ENCODE peak calls at places on chromosome 1, in five cellular contexts. J is Peyer's patch, D is GM12864, Z is epithelial cell of esophagus, U is breast epithelium. H is an unnamed sample.
A peak's percentile ranks its signal among the peaks of the same experiment; 100 is the strongest.

GRCh38 chr1:205939690-205940330 is 3.4 kb downstream of the SLC26A9 start:
- DNase-seq in Z (no peak), J (no peak), U (no peak), D (no peak), H (no peak)

GRCh38 chr1:221097479-221098281 is 218.4 kb downstream of the HLX start:
- DNase-seq in Z (peak; percentile 22), J (no peak), U (no peak), D (no peak), H (peak; percentile 43)

GRCh38 chr1:228398741-228399461 is 7.7 kb downstream of the TRIM11 start:
- DNase-seq in J (no peak), U (no peak), Z (no peak), D (no peak), H (no peak)

GRCh38 chr1:150320667-150320978 is 710 bp upstream of the PRPF3 start:
- DNase-seq in U (no peak), Z (no peak), D (no peak), J (no peak), H (no peak)

GRCh38 chr1:72623299-72623708 is 341.0 kb upstream of the NEGR1 start:
- DNase-seq in D (peak; percentile 2), Z (peak; percentile 57), J (no peak), U (no peak), H (no peak)

GRCh38 chr1:116393015-116393414 is 20.0 kb downstream of the ATP1A1 start:
- DNase-seq in D (no peak), U (no peak), J (no peak), Z (no peak), H (no peak)

GRCh38 chr1:233654667-233655432 is 40.9 kb downstream of the KCNK1 start:
- DNase-seq in Z (peak; percentile 82), J (no peak), D (no peak), U (no peak), H (no peak)

GRCh38 chr1:243490147-243490546 is 234.3 kb downstream of the SDCCAG8 start:
- DNase-seq in D (no peak), Z (no peak), J (no peak), U (no peak), H (no peak)

GRCh38 chr1:42380617-42381423 is at the start of gene RIMKLA:
- DNase-seq in J (peak; percentile 27), U (peak; percentile 27), Z (peak; percentile 51), D (peak; percentile 13), H (no peak)

GRCh38 chr1:161185732-161186311 is 8.5 kb upstream of the B4GALT3 start:
- DNase-seq in D (no peak), Z (no peak), J (peak; percentile 75), U (no peak), H (no peak)

GRCh38 chr1:22387888-22388564 is 63.6 kb upstream of the ZBTB40 start:
- DNase-seq in J (no peak), D (no peak), U (no peak), Z (peak; percentile 46), H (no peak)

GRCh38 chr1:208069317-208069716 is 158.4 kb upstream of the CD34 start:
- DNase-seq in U (no peak), Z (no peak), D (no peak), J (no peak), H (no peak)

GRCh38 chr1:216168481-216169005 is 254.7 kb downstream of the USH2A start:
- DNase-seq in J (no peak), D (no peak), U (no peak), Z (no peak), H (no peak)

GRCh38 chr1:202315576-202316168 is 26.1 kb downstream of the UBE2T start:
- DNase-seq in J (peak; percentile 75), D (peak; percentile 13), Z (peak; percentile 82), U (peak; percentile 74), H (peak; percentile 72)

GRCh38 chr1:38746966-38747600 is 112.5 kb downstream of the RRAGC start:
- DNase-seq in U (no peak), Z (peak; percentile 24), D (no peak), J (no peak), H (no peak)

GRCh38 chr1:245690153-245690552 is 535.4 kb downstream of the KIF26B start:
- DNase-seq in U (no peak), Z (no peak), D (no peak), J (no peak), H (peak; percentile 5)

GRCh38 chr1:7623886-7624285 is 147.2 kb upstream of the VAMP3 start:
- DNase-seq in D (no peak), Z (no peak), U (no peak), J (no peak), H (no peak)

GRCh38 chr1:117363591-117364048 is 3.6 kb upstream of the MAN1A2 start:
- DNase-seq in U (no peak), Z (peak; percentile 49), D (no peak), J (no peak), H (no peak)

GRCh38 chr1:21175324-21175669 is 1.4 kb downstream of the EIF4G3 start:
- DNase-seq in U (peak; percentile 41), Z (peak; percentile 44), J (peak; percentile 77), D (no peak), H (no peak)

GRCh38 chr1:30046751-30047150 is 676.6 kb downstream of the MATN1 start:
- DNase-seq in U (no peak), J (no peak), D (no peak), Z (no peak), H (no peak)

GRCh38 chr1:12456979-12457378 is 161.0 kb downstream of the DHRS3 start:
- DNase-seq in J (no peak), Z (no peak), U (no peak), D (no peak), H (no peak)

GRCh38 chr1:64171797-64172281 is 31.6 kb upstream of the UBE2U start:
- DNase-seq in U (no peak), J (no peak), D (peak; percentile 24), Z (peak; percentile 76), H (no peak)

GRCh38 chr1:56576880-56577858 is 2.2 kb downstream of the PLPP3 start:
- DNase-seq in U (no peak), J (no peak), D (no peak), Z (peak; percentile 37), H (no peak)

GRCh38 chr1:168609133-168609715 is 32.8 kb downstream of the XCL1 start:
- DNase-seq in J (no peak), U (peak; percentile 68), D (no peak), Z (peak; percentile 52), H (peak; percentile 18)

GRCh38 chr1:109796484-109797305 is 33.0 kb upstream of the EPS8L3 start:
- DNase-seq in J (no peak), Z (no peak), U (no peak), D (no peak), H (no peak)

GRCh38 chr1:99595041-99595440 is 50.9 kb upstream of the PALMD start:
- DNase-seq in J (no peak), Z (no peak), U (no peak), D (no peak), H (no peak)

GRCh38 chr1:215719569-215719968 is 152.5 kb downstream of the KCTD3 start:
- DNase-seq in D (no peak), Z (peak; percentile 55), J (no peak), U (no peak), H (no peak)

GRCh38 chr1:8116892-8117262 is 90.8 kb upstream of the ERRFI1 start:
- DNase-seq in U (no peak), D (no peak), Z (no peak), J (no peak), H (peak; percentile 84)

GRCh38 chr1:205500240-205501218 is 3.9 kb upstream of the CDK18 start:
- DNase-seq in Z (no peak), U (no peak), D (no peak), J (no peak), H (no peak)

GRCh38 chr1:85111709-85112108 is 63.4 kb upstream of the MCOLN3 start:
- DNase-seq in U (no peak), J (no peak), D (no peak), Z (no peak), H (no peak)

GRCh38 chr1:85109475-85109874 is 61.2 kb upstream of the MCOLN3 start:
- DNase-seq in J (peak; percentile 18), Z (peak; percentile 74), U (peak; percentile 21), D (no peak), H (peak; percentile 8)
- TF ChIP-seq CTCF in J (no peak), Z (peak; percentile 96), U (peak; percentile 84), D (peak; percentile 77), H (peak; percentile 69)

GRCh38 chr1:43383449-43383848 is 6.2 kb downstream of the MED8 start:
- DNase-seq in D (no peak), J (no peak), U (no peak), Z (no peak), H (no peak)
- TF ChIP-seq CTCF in D (no peak), J (no peak), U (peak; percentile 11), Z (peak; percentile 24), H (peak; percentile 4)

GRCh38 chr1:176102243-176102642 is 104.8 kb downstream of the COP1 start:
- DNase-seq in Z (peak; percentile 7), J (no peak), D (no peak), U (no peak), H (no peak)

GRCh38 chr1:176098560-176098959 is 108.5 kb downstream of the COP1 start:
- DNase-seq in Z (no peak), D (no peak), U (no peak), J (no peak), H (no peak)

DNA sequence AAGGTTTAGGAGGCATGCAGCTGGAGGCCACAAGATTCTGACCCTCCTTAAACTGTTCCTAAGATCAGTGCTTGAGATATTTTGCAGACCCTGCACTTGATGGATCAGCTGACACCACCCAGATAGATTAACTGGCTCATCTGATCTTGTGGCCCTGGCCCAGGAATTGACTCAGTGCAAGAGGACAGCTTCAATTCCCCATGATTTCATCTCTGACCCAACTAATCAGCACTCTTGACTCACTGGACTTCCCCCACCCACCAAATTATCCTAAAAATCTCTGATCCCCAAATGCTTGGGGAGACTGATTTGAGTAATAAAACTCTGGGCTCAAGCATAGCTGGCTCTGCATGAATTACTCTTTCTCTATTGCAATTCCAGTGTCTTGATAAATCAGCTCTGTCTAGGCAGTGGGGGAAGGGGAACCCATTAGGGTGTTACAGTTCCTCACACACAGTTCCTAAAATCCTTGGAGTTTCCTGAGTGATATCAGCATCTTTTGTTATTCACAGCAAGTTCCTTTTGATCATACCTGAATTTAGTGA is 104.3 kb downstream of the COP1 start:
- DNase-seq in D (no peak), Z (peak; percentile 13), U (no peak), J (no peak), H (no peak)
- TF ChIP-seq CTCF in D (no peak), Z (no peak), U (no peak), J (no peak), H (no peak)

GRCh38 chr1:23804183-23804582 is 3.6 kb upstream of the GALE start:
- DNase-seq in J (no peak), D (no peak), Z (no peak), U (no peak), H (no peak)
- TF ChIP-seq CTCF in J (no peak), D (peak; percentile 25), Z (no peak), U (no peak), H (no peak)

DNA sequence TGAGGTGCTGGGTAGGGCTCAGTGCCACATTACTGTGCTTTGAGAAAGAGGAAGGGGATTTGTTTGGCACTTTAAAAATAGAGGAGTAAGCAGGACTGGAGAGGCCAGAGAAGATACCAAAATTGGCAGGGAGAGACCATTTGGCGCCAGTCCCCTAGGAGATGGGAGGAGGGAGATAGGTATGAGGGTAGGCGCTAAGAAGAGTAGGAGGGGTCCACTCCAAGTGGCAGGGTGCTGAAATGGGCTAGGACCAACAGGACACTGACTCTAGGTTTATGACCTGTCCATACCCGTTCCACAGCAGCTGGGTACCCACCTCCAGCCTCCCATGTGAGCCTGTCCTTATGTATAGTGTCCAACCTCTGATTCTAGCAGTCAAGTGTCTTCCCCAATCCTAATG is 1.0 kb upstream of the CRTC2 start:
- DNase-seq in U (no peak), Z (no peak), D (no peak), J (no peak), H (no peak)
- TF ChIP-seq CTCF in U (no peak), Z (no peak), D (no peak), J (no peak), H (no peak)

H was measured in tibial nerve.